ENCODE peak calls at places on chromosomes 3 and 15, in ten cellular contexts. H, L, G, S, K, I, N, Z, Y and J are unnamed samples.

GRCh38 chr3:133531981-133532380 is 41.5 kb upstream of the CDV3 start:
- DNase-seq in H (no peak), L (no peak), G (no peak), S (no peak), K (no peak), I (no peak), N (peak; percentile 89), Z (no peak), Y (no peak), J (no peak)

GRCh38 chr3:70980646-70981031 is 602.9 kb downstream of the FOXP1 start:
- DNase-seq in H (no peak), L (no peak), G (no peak), S (no peak), K (no peak), I (no peak), N (no peak), Z (no peak), Y (no peak), J (no peak)

GRCh38 chr15:48459571-48460461 is 128.6 kb downstream of the DUT start:
- DNase-seq in H (no peak), L (no peak), G (no peak), S (no peak), K (no peak), I (no peak), N (peak; percentile 62), Z (no peak), Y (no peak), J (no peak)

GRCh38 chr3:28890373-28890772 is 390.5 kb upstream of the RBMS3 start:
- DNase-seq in H (no peak), L (no peak), G (no peak), S (no peak), K (no peak), I (no peak), N (no peak), Z (no peak), Y (no peak), J (no peak)

GRCh38 chr3:10628902-10629700 is 123.7 kb upstream of the ATP2B2 start:
- DNase-seq in H (no peak), L (no peak), G (no peak), S (no peak), K (no peak), I (no peak), N (no peak), Z (no peak), Y (no peak), J (no peak)

GRCh38 chr3:179615458-179616173 is 11.0 kb downstream of the NDUFB5 start:
- DNase-seq in H (no peak), L (no peak), G (no peak), S (no peak), K (no peak), I (no peak), N (peak; percentile 68), Z (no peak), Y (no peak), J (no peak)

GRCh38 chr15:74598126-74598842 is 17.4 kb upstream of the CLK3 start:
- DNase-seq in H (peak; percentile 97), L (peak; percentile 89), G (peak; percentile 87), S (peak; percentile 80), K (peak; percentile 95), I (peak; percentile 63), N (peak; percentile 83), Z (peak; percentile 79), Y (peak; percentile 94), J (peak; percentile 97)

GRCh38 chr3:156727519-156728205 is 53.3 kb downstream of the TIPARP start:
- DNase-seq in H (no peak), L (no peak), G (no peak), S (no peak), K (no peak), I (no peak), N (no peak), Z (no peak), Y (no peak), J (no peak)

GRCh38 chr3:194880940-194881925 is 195.6 kb downstream of the FAM43A start:
- DNase-seq in H (no peak), L (no peak), G (no peak), S (no peak), K (no peak), I (no peak), N (no peak), Z (no peak), Y (no peak), J (no peak)

GRCh38 chr15:43187544-43188155 is 2.4 kb downstream of the CCNDBP1 start:
- DNase-seq in H (no peak), L (no peak), G (no peak), S (no peak), K (no peak), I (no peak), N (peak; percentile 76), Z (no peak), Y (no peak), J (no peak)

GRCh38 chr15:69324031-69324430 is 25.3 kb downstream of the PAQR5 start:
- DNase-seq in H (no peak), L (no peak), G (no peak), S (no peak), K (no peak), I (no peak), N (no peak), Z (no peak), Y (no peak), J (no peak)

GRCh38 chr15:80674245-80674614 is 20.9 kb upstream of the ABHD17C start:
- DNase-seq in H (no peak), L (no peak), G (no peak), S (no peak), K (no peak), I (no peak), N (peak; percentile 59), Z (no peak), Y (no peak), J (no peak)

GRCh38 chr3:178684881-178685590 is 148.8 kb downstream of the KCNMB2 start:
- DNase-seq in H (no peak), L (no peak), G (no peak), S (no peak), K (no peak), I (no peak), N (no peak), Z (no peak), Y (no peak), J (no peak)

GRCh38 chr3:51675201-51675611 is 4.2 kb downstream of the TEX264 start:
- DNase-seq in H (no peak), L (no peak), G (peak; percentile 24), S (no peak), K (no peak), I (no peak), N (peak; percentile 36), Z (no peak), Y (no peak), J (no peak)

GRCh38 chr3:171162986-171163723 is 136.6 kb upstream of the SLC2A2 start:
- DNase-seq in H (no peak), L (no peak), G (no peak), S (no peak), K (no peak), I (no peak), N (no peak), Z (no peak), Y (no peak), J (no peak)

GRCh38 chr3:151660890-151661289 is 72.8 kb upstream of the AADACL2 start:
- DNase-seq in H (no peak), L (no peak), G (no peak), S (no peak), K (no peak), I (no peak), N (peak; percentile 53), Z (no peak), Y (no peak), J (no peak)

GRCh38 chr3:138429665-138430064 is 4.8 kb upstream of the ESYT3 start:
- DNase-seq in H (no peak), L (no peak), G (no peak), S (no peak), K (no peak), I (no peak), N (no peak), Z (no peak), Y (no peak), J (no peak)